ENCODE peak calls at places on chromosome 21, in eight cellular contexts. One of them, this sample, is unnamed.

GRCh38 chr21:46111857-46112730 is 14.2 kb downstream of the COL6A2 start:
- DNase-seq in IMR-90: no peak
- DNase-seq in Calu3: no peak
- DNase-seq in stimulated activated CD4-positive, alpha-beta T cell treated with anti-CD3 and anti-CD28 coated beads, Interleukin-4, amount 100 ng/mL, for 48 hours: no peak
- DNase-seq in dorsolateral prefrontal cortex: peak
- DNase-seq in occipital lobe: no peak
- DNase-seq in effector memory CD8-positive, alpha-beta T cell: no peak
- DNase-seq in endothelial cell: peak
- DNase-seq in this sample: no peak

GRCh38 chr21:32977216-32977615 is 48.5 kb upstream of the OLIG2 start:
- DNase-seq in dorsolateral prefrontal cortex: peak
- DNase-seq in stimulated activated CD4-positive, alpha-beta T cell treated with anti-CD3 and anti-CD28 coated beads, Interleukin-4, amount 100 ng/mL, for 48 hours: no peak
- DNase-seq in effector memory CD8-positive, alpha-beta T cell: no peak
- DNase-seq in occipital lobe: peak
- DNase-seq in endothelial cell: no peak
- DNase-seq in IMR-90: no peak
- DNase-seq in Calu3: no peak
- DNase-seq in this sample: no peak

GRCh38 chr21:43917515-43918384 is 52.7 kb downstream of the AGPAT3 start:
- DNase-seq in dorsolateral prefrontal cortex: peak
- DNase-seq in endothelial cell: no peak
- DNase-seq in Calu3: peak
- DNase-seq in IMR-90: no peak
- DNase-seq in stimulated activated CD4-positive, alpha-beta T cell treated with anti-CD3 and anti-CD28 coated beads, Interleukin-4, amount 100 ng/mL, for 48 hours: no peak
- DNase-seq in occipital lobe: no peak
- DNase-seq in effector memory CD8-positive, alpha-beta T cell: peak
- DNase-seq in this sample: no peak

GRCh38 chr21:26982767-26983166 is 15.9 kb upstream of the ADAMTS5 start:
- DNase-seq in occipital lobe: no peak
- DNase-seq in effector memory CD8-positive, alpha-beta T cell: no peak
- DNase-seq in dorsolateral prefrontal cortex: no peak
- DNase-seq in stimulated activated CD4-positive, alpha-beta T cell treated with anti-CD3 and anti-CD28 coated beads, Interleukin-4, amount 100 ng/mL, for 48 hours: no peak
- DNase-seq in Calu3: peak
- DNase-seq in endothelial cell: no peak
- DNase-seq in IMR-90: peak
- DNase-seq in this sample: no peak

GRCh38 chr21:41639766-41640165 is 127.1 kb downstream of the RIPK4 start:
- DNase-seq in stimulated activated CD4-positive, alpha-beta T cell treated with anti-CD3 and anti-CD28 coated beads, Interleukin-4, amount 100 ng/mL, for 48 hours: no peak
- DNase-seq in Calu3: no peak
- DNase-seq in dorsolateral prefrontal cortex: no peak
- DNase-seq in occipital lobe: no peak
- DNase-seq in IMR-90: no peak
- DNase-seq in effector memory CD8-positive, alpha-beta T cell: no peak
- DNase-seq in endothelial cell: no peak
- DNase-seq in this sample: no peak

GRCh38 chr21:42621828-42622199 is 31.6 kb upstream of the PDE9A start:
- DNase-seq in occipital lobe: no peak
- DNase-seq in endothelial cell: no peak
- DNase-seq in IMR-90: no peak
- DNase-seq in Calu3: no peak
- DNase-seq in effector memory CD8-positive, alpha-beta T cell: no peak
- DNase-seq in dorsolateral prefrontal cortex: no peak
- DNase-seq in stimulated activated CD4-positive, alpha-beta T cell treated with anti-CD3 and anti-CD28 coated beads, Interleukin-4, amount 100 ng/mL, for 48 hours: no peak
- DNase-seq in this sample: no peak

GRCh38 chr21:38380391-38381137 is 117.7 kb downstream of the ERG start:
- DNase-seq in occipital lobe: no peak
- DNase-seq in IMR-90: peak
- DNase-seq in effector memory CD8-positive, alpha-beta T cell: no peak
- DNase-seq in dorsolateral prefrontal cortex: no peak
- DNase-seq in endothelial cell: no peak
- DNase-seq in stimulated activated CD4-positive, alpha-beta T cell treated with anti-CD3 and anti-CD28 coated beads, Interleukin-4, amount 100 ng/mL, for 48 hours: no peak
- DNase-seq in Calu3: no peak
- DNase-seq in this sample: no peak

GRCh38 chr21:37670883-37671282 is 245.4 kb downstream of the KCNJ6 start:
- DNase-seq in dorsolateral prefrontal cortex: no peak
- DNase-seq in endothelial cell: no peak
- DNase-seq in occipital lobe: no peak
- DNase-seq in stimulated activated CD4-positive, alpha-beta T cell treated with anti-CD3 and anti-CD28 coated beads, Interleukin-4, amount 100 ng/mL, for 48 hours: no peak
- DNase-seq in Calu3: peak
- DNase-seq in IMR-90: peak
- DNase-seq in effector memory CD8-positive, alpha-beta T cell: no peak
- DNase-seq in this sample: no peak

GRCh38 chr21:35016517-35017188 is 32.4 kb downstream of the RUNX1 start:
- DNase-seq in Calu3: no peak
- DNase-seq in stimulated activated CD4-positive, alpha-beta T cell treated with anti-CD3 and anti-CD28 coated beads, Interleukin-4, amount 100 ng/mL, for 48 hours: no peak
- DNase-seq in effector memory CD8-positive, alpha-beta T cell: no peak
- DNase-seq in occipital lobe: no peak
- DNase-seq in endothelial cell: no peak
- DNase-seq in dorsolateral prefrontal cortex: no peak
- DNase-seq in IMR-90: no peak
- DNase-seq in this sample: no peak

GRCh38 chr21:33794586-33794985 is 121.0 kb downstream of the ATP5PO start:
- DNase-seq in occipital lobe: no peak
- DNase-seq in endothelial cell: no peak
- DNase-seq in stimulated activated CD4-positive, alpha-beta T cell treated with anti-CD3 and anti-CD28 coated beads, Interleukin-4, amount 100 ng/mL, for 48 hours: no peak
- DNase-seq in IMR-90: no peak
- DNase-seq in Calu3: no peak
- DNase-seq in effector memory CD8-positive, alpha-beta T cell: no peak
- DNase-seq in dorsolateral prefrontal cortex: no peak
- DNase-seq in this sample: no peak